ENCODE peak calls at places on chromosomes 2 and 18, in four cellular contexts. J is H1, A is keratinocyte, T is MM.1S. K is an unnamed sample.

GRCh38 chr2:134232868-134233732 is 20.8 kb upstream of the MGAT5 start:
- DNase-seq in T (peak), J (no peak), A (no peak), K (no peak)

GRCh38 chr2:68809324-68810240 is 61.6 kb downstream of the BMP10 start:
- DNase-seq in T (no peak), J (no peak), A (peak), K (no peak)

GRCh38 chr2:651961-652373 is 25.2 kb downstream of the TMEM18 start:
- DNase-seq in J (no peak), T (no peak), A (no peak), K (no peak)

GRCh38 chr18:76874643-76875389 is 52.5 kb downstream of the ZNF236 start:
- DNase-seq in J (no peak), T (no peak), A (no peak), K (no peak)

GRCh38 chr2:171814883-171815282 is 79.2 kb downstream of the SLC25A12 start:
- DNase-seq in J (no peak), A (no peak), T (peak), K (no peak)

GRCh38 chr2:23380562-23381065 is 4.4 kb upstream of the KLHL29 start:
- DNase-seq in T (peak), J (no peak), A (no peak), K (no peak)

GRCh38 chr18:62360806-62361205 is 35.7 kb downstream of the TNFRSF11A start:
- DNase-seq in T (no peak), A (no peak), J (no peak), K (no peak)

GRCh38 chr18:79548077-79548450 is 131.5 kb upstream of the CTDP1 start:
- DNase-seq in A (no peak), J (no peak), T (no peak), K (no peak)

GRCh38 chr2:151999058-151999457 is 99.8 kb downstream of the CACNB4 start:
- DNase-seq in J (no peak), T (peak), A (peak), K (peak)

GRCh38 chr2:170928824-170929685 is at the start of gene GORASP2:
- DNase-seq in T (peak), J (peak), A (peak), K (peak)

GRCh38 chr2:69003731-69004130 is 9.2 kb upstream of the ANTXR1 start:
- DNase-seq in J (no peak), A (no peak), T (no peak), K (no peak)

GRCh38 chr2:99811544-99811943 is 321.7 kb upstream of the REV1 start:
- DNase-seq in J (no peak), T (no peak), A (no peak), K (no peak)

GRCh38 chr2:233456111-233456510 is 101.8 kb downstream of the DGKD start:
- DNase-seq in T (no peak), A (no peak), J (no peak), K (no peak)

GRCh38 chr18:51009071-51009470 is 20.9 kb upstream of the SMAD4 start:
- DNase-seq in A (no peak), J (no peak), T (no peak), K (no peak)

GRCh38 chr2:241863021-241863954 is 4.6 kb upstream of the PDCD1 start:
- DNase-seq in A (no peak), T (no peak), J (no peak), K (no peak)

GRCh38 chr2:129912066-129912820 is 67.2 kb upstream of the RAB6C start:
- DNase-seq in A (no peak), J (no peak), T (no peak), K (no peak)

GRCh38 chr18:5744659-5745058 is 150.7 kb downstream of the TMEM200C start:
- DNase-seq in T (no peak), J (no peak), A (no peak), K (no peak)

GRCh38 chr18:5746844-5747243 is 148.5 kb downstream of the TMEM200C start:
- DNase-seq in A (no peak), T (no peak), J (no peak), K (no peak)

DNA sequence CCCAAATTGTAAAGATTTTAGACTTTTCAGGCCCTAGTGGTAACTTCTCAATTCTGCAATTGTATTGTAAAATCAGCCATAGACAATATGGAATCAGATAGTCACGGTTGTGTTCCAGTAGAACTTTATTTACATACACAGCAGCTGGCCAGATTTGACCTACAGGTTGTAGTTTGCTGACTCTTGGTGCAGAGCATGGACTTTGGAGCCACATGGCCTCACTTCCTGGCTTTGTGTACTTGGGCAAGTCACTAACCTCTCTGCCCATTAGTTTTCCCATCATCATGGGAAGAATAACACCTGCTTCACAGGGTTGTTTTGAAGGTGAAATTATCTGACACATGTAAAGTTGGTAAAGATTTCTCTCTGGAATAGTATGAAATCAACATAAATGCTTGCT is 147.6 kb downstream of the TMEM200C start:
- DNase-seq in J (no peak), T (no peak), A (no peak), K (no peak)
- TF ChIP-seq EZH2 in J (no peak), T (no peak), A (no peak), K (no peak)

GRCh38 chr2:169480079-169480465 is 778 bp downstream of the BBS5 start:
- DNase-seq in J (no peak), A (no peak), T (no peak), K (no peak)

GRCh38 chr2:169476459-169476858 is 2.8 kb upstream of the BBS5 start:
- DNase-seq in A (no peak), T (no peak), J (no peak), K (no peak)

GRCh38 chr2:169479257-169480078 is at the start of gene BBS5:
- DNase-seq in J (peak), T (peak), A (no peak), K (peak)

GRCh38 chr2:169478339-169478738 is 955 bp upstream of the BBS5 start:
- DNase-seq in T (no peak), A (no peak), J (no peak), K (no peak)

DNA sequence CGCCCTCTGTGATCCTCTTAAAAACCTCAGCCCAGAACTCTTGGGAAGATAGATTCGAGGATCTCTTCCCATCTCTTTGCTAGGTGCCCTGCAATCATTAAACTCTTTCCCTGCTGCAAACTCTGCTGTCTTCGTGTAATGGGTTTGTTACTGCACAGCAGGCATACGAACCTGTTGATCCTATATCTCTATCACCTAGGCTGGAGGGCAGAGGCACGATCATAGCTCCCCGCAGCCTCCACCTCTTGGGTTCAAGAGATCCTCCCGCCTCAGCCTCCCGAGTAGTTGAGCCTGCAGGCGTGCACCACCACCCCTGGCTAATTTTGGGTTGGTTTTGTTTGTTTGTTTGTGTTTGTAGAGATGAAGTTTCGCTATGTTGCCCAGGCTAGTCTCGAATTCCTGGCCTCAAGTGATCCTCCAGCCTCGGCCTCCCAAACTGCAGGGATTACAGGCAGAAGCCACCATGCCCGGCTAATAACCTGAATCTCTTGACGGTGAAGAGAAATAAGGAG is 493 bp upstream of the BBS5 start:
- DNase-seq in J (no peak), T (no peak), A (no peak), K (no peak)
- H3K27ac ChIP-seq in J (no peak), T (no peak), A (peak), K (no peak)

DNA sequence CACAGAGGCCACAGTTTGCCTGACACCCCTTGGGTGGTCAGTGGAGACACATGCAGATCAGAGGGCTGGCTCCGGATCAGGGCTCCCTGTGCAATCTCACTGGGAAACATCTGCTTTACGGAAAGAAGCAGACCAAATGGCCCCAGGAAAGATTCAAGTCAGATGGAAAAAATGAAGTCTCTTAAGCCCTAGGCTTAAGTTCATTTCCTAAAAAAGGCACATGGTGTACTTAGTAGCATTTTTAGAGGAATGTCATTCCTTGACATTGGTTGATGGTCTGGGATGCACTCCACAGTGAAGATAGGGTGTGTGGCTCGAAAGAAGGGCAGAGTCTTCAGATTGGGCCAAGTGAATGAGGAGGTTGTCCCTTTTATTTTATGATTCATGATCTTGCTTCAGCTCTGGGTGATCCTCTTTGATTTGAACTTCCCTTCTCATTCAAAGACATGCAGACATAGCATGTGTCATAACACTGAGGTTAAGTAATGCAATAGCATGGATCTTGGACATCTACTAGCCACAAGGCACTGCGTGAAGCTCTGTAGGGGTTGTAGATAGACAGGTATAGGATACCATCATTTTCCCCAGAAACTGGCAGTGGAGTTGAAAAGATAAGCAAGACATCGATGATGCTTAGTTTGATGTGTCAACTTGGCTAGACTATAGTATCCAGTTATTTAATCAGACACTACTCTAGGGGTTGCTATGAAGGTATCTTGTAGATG is 56.5 kb downstream of the KCNE4 start:
- DNase-seq in J (no peak), T (no peak), A (no peak), K (no peak)
- H3K9ac ChIP-seq in J (no peak), T (no peak), A (no peak), K (no peak)

GRCh38 chr18:22166070-22166972 is 3.1 kb upstream of the GATA6 start:
- DNase-seq in A (no peak), J (no peak), T (no peak), K (no peak)

GRCh38 chr18:22167091-22167470 is 2.3 kb upstream of the GATA6 start:
- DNase-seq in J (no peak), A (no peak), T (no peak), K (no peak)

GRCh38 chr18:22164337-22165048 is 4.9 kb upstream of the GATA6 start:
- DNase-seq in T (no peak), A (no peak), J (no peak), K (no peak)

GRCh38 chr18:22165049-22165602 is 4.3 kb upstream of the GATA6 start:
- DNase-seq in T (no peak), J (no peak), A (no peak), K (no peak)

GRCh38 chr18:22165603-22166069 is 3.8 kb upstream of the GATA6 start:
- DNase-seq in T (no peak), A (no peak), J (no peak), K (no peak)
- TF ChIP-seq EZH2 in T (no peak), A (no peak), J (peak), K (no peak)

DNA sequence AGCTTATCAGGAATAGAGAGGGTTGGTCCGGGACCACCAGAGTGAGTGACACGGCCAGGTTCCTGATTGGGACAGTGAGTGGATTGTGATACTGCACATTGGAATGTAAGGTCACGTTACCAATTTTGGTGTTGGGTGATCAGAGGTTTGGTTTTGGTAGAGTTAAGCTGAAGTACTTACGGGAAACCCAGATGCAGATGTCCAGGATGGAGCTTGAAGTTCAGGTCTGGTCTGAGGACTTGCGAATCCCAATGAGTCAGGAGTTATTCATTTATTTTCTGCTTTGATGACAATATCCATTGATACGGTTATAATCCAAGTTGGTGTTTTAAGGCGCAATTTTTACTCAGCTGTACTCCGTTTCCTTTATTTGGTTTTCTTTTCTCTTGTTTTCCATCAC is 273.6 kb downstream of the ALPK2 start:
- DNase-seq in T (no peak), A (no peak), J (no peak), K (no peak)
- H3K27ac ChIP-seq in T (no peak), A (no peak), J (no peak), K (no peak)

GRCh38 chr18:55317322-55317721 is 270.7 kb downstream of the TCF4 start:
- DNase-seq in A (no peak), T (no peak), J (no peak), K (no peak)

GRCh38 chr18:55317832-55318231 is 270.2 kb downstream of the TCF4 start:
- DNase-seq in J (no peak), A (no peak), T (peak), K (no peak)

GRCh38 chr18:55318864-55319516 is 269.0 kb downstream of the TCF4 start:
- DNase-seq in J (no peak), T (no peak), A (no peak), K (no peak)

GRCh38 chr18:55314615-55315237 is 273.3 kb downstream of the TCF4 start:
- DNase-seq in A (no peak), J (no peak), T (no peak), K (no peak)

GRCh38 chr18:55316615-55317184 is 271.3 kb downstream of the TCF4 start:
- DNase-seq in T (no peak), A (no peak), J (no peak), K (no peak)
- H3K9ac ChIP-seq in T (peak), A (no peak), J (no peak), K (no peak)

DNA sequence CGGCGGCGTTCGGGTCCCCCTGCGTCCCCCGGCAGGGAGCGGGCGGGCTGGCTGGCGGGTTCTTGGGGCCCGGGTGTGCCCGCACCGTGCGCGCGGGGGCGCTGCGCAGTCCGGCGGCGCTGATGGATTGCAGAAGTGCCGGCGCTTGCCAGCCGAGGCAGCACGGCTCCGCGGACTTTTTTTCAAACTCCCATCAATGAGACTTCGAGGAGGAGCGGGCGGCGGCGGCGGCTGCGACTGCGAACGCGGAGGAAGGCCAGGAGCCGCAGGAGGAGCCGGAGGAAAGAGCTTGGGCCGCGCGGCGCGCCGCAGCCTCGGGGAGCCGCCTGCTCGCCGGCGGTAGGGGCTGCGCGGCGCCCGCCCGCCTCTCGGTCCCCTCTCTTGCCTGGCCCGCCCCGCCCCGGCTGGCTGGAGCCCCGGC is at the start of gene GLI2:
- DNase-seq in T (peak), J (peak), A (no peak), K (no peak)
- TF ChIP-seq EZH2 in T (no peak), J (no peak), A (no peak), K (no peak)

K was measured in SK-N-MC.